ENCODE peak calls at places on chromosomes 3 and 15, in four cellular contexts. One of them, this sample, is unnamed.

GRCh38 chr3:138479355-138479964 is 45.0 kb downstream of the ESYT3 start:
- DNase-seq in stimulated activated CD8-positive, alpha-beta memory T cell treated with anti-CD3 and anti-CD28 coated beads, Interleukin-15, amount 100 ng/mL, for 1 hour: no peak
- DNase-seq in activated T-helper 2 cell treated with anti-CD3 and anti-CD28 coated beads, Interferon-gamma antibody, Interleukin-2, Interleukin-4, amounts not matched to agents 10 μg/mL and 5 μg/mL and 100 μg/mL, durations not matched to agents 14 hours and 24 hours and 36 hours: no peak
- DNase-seq in EL: peak
- DNase-seq in this sample: no peak

GRCh38 chr15:71055461-71055860 is 59.8 kb upstream of the THSD4 start:
- DNase-seq in activated T-helper 2 cell treated with anti-CD3 and anti-CD28 coated beads, Interferon-gamma antibody, Interleukin-2, Interleukin-4, amounts not matched to agents 10 μg/mL and 5 μg/mL and 100 μg/mL, durations not matched to agents 14 hours and 24 hours and 36 hours: no peak
- DNase-seq in EL: peak
- DNase-seq in stimulated activated CD8-positive, alpha-beta memory T cell treated with anti-CD3 and anti-CD28 coated beads, Interleukin-15, amount 100 ng/mL, for 1 hour: no peak
- DNase-seq in this sample: no peak

GRCh38 chr3:44562147-44562546 is 7.2 kb downstream of the ZKSCAN7 start:
- DNase-seq in stimulated activated CD8-positive, alpha-beta memory T cell treated with anti-CD3 and anti-CD28 coated beads, Interleukin-15, amount 100 ng/mL, for 1 hour: no peak
- DNase-seq in EL: no peak
- DNase-seq in activated T-helper 2 cell treated with anti-CD3 and anti-CD28 coated beads, Interferon-gamma antibody, Interleukin-2, Interleukin-4, amounts not matched to agents 10 μg/mL and 5 μg/mL and 100 μg/mL, durations not matched to agents 14 hours and 24 hours and 36 hours: no peak
- DNase-seq in this sample: no peak

GRCh38 chr3:134066539-134067310 is 37.0 kb upstream of the SLCO2A1 start:
- DNase-seq in stimulated activated CD8-positive, alpha-beta memory T cell treated with anti-CD3 and anti-CD28 coated beads, Interleukin-15, amount 100 ng/mL, for 1 hour: no peak
- DNase-seq in EL: no peak
- DNase-seq in activated T-helper 2 cell treated with anti-CD3 and anti-CD28 coated beads, Interferon-gamma antibody, Interleukin-2, Interleukin-4, amounts not matched to agents 10 μg/mL and 5 μg/mL and 100 μg/mL, durations not matched to agents 14 hours and 24 hours and 36 hours: no peak
- DNase-seq in this sample: no peak

GRCh38 chr3:138234401-138235179 is 47.5 kb downstream of the ARMC8 start:
- DNase-seq in EL: peak
- DNase-seq in stimulated activated CD8-positive, alpha-beta memory T cell treated with anti-CD3 and anti-CD28 coated beads, Interleukin-15, amount 100 ng/mL, for 1 hour: no peak
- DNase-seq in activated T-helper 2 cell treated with anti-CD3 and anti-CD28 coated beads, Interferon-gamma antibody, Interleukin-2, Interleukin-4, amounts not matched to agents 10 μg/mL and 5 μg/mL and 100 μg/mL, durations not matched to agents 14 hours and 24 hours and 36 hours: no peak
- DNase-seq in this sample: no peak

GRCh38 chr3:16407365-16407764 is 106.1 kb downstream of the RFTN1 start:
- DNase-seq in stimulated activated CD8-positive, alpha-beta memory T cell treated with anti-CD3 and anti-CD28 coated beads, Interleukin-15, amount 100 ng/mL, for 1 hour: no peak
- DNase-seq in EL: no peak
- DNase-seq in activated T-helper 2 cell treated with anti-CD3 and anti-CD28 coated beads, Interferon-gamma antibody, Interleukin-2, Interleukin-4, amounts not matched to agents 10 μg/mL and 5 μg/mL and 100 μg/mL, durations not matched to agents 14 hours and 24 hours and 36 hours: no peak
- DNase-seq in this sample: no peak

GRCh38 chr3:169104541-169104940 is 559.0 kb downstream of the MECOM start:
- DNase-seq in stimulated activated CD8-positive, alpha-beta memory T cell treated with anti-CD3 and anti-CD28 coated beads, Interleukin-15, amount 100 ng/mL, for 1 hour: no peak
- DNase-seq in activated T-helper 2 cell treated with anti-CD3 and anti-CD28 coated beads, Interferon-gamma antibody, Interleukin-2, Interleukin-4, amounts not matched to agents 10 μg/mL and 5 μg/mL and 100 μg/mL, durations not matched to agents 14 hours and 24 hours and 36 hours: no peak
- DNase-seq in EL: peak
- DNase-seq in this sample: no peak

GRCh38 chr3:197468866-197469382 is 86.8 kb downstream of the BDH1 start:
- DNase-seq in activated T-helper 2 cell treated with anti-CD3 and anti-CD28 coated beads, Interferon-gamma antibody, Interleukin-2, Interleukin-4, amounts not matched to agents 10 μg/mL and 5 μg/mL and 100 μg/mL, durations not matched to agents 14 hours and 24 hours and 36 hours: no peak
- DNase-seq in EL: no peak
- DNase-seq in stimulated activated CD8-positive, alpha-beta memory T cell treated with anti-CD3 and anti-CD28 coated beads, Interleukin-15, amount 100 ng/mL, for 1 hour: no peak
- DNase-seq in this sample: no peak

GRCh38 chr3:61685755-61686154 is 124.4 kb downstream of the PTPRG start:
- DNase-seq in activated T-helper 2 cell treated with anti-CD3 and anti-CD28 coated beads, Interferon-gamma antibody, Interleukin-2, Interleukin-4, amounts not matched to agents 10 μg/mL and 5 μg/mL and 100 μg/mL, durations not matched to agents 14 hours and 24 hours and 36 hours: no peak
- DNase-seq in EL: no peak
- DNase-seq in stimulated activated CD8-positive, alpha-beta memory T cell treated with anti-CD3 and anti-CD28 coated beads, Interleukin-15, amount 100 ng/mL, for 1 hour: no peak
- DNase-seq in this sample: no peak

GRCh38 chr15:31045606-31046005 is 54.2 kb upstream of the MTMR10 start:
- DNase-seq in EL: no peak
- DNase-seq in activated T-helper 2 cell treated with anti-CD3 and anti-CD28 coated beads, Interferon-gamma antibody, Interleukin-2, Interleukin-4, amounts not matched to agents 10 μg/mL and 5 μg/mL and 100 μg/mL, durations not matched to agents 14 hours and 24 hours and 36 hours: no peak
- DNase-seq in stimulated activated CD8-positive, alpha-beta memory T cell treated with anti-CD3 and anti-CD28 coated beads, Interleukin-15, amount 100 ng/mL, for 1 hour: no peak
- DNase-seq in this sample: no peak

GRCh38 chr3:113221703-113222257 is 10.4 kb downstream of the BOC start:
- DNase-seq in stimulated activated CD8-positive, alpha-beta memory T cell treated with anti-CD3 and anti-CD28 coated beads, Interleukin-15, amount 100 ng/mL, for 1 hour: no peak
- DNase-seq in EL: no peak
- DNase-seq in activated T-helper 2 cell treated with anti-CD3 and anti-CD28 coated beads, Interferon-gamma antibody, Interleukin-2, Interleukin-4, amounts not matched to agents 10 μg/mL and 5 μg/mL and 100 μg/mL, durations not matched to agents 14 hours and 24 hours and 36 hours: no peak
- DNase-seq in this sample: no peak